ENCODE peak calls at places on chromosomes 12 and 14, in seven cellular contexts. R, I, E, C, V, W and N are unnamed samples.

GRCh38 chr14:69873877-69874780 is 5.1 kb upstream of the SMOC1 start:
- DNase-seq in V (peak), I (peak), E (no peak), W (no peak), R (no peak), C (no peak), N (no peak)

GRCh38 chr12:130339946-130340345 is 2.3 kb downstream of the PIWIL1 start:
- DNase-seq in C (no peak), W (no peak), R (no peak), V (no peak), I (no peak), E (no peak), N (no peak)

GRCh38 chr12:22126758-22127157 is 80.7 kb downstream of the CMAS start:
- DNase-seq in E (no peak), R (no peak), W (no peak), I (no peak), C (no peak), V (no peak), N (no peak)

GRCh38 chr14:68599896-68600620 is 192.8 kb downstream of the ZFP36L1 start:
- DNase-seq in E (no peak), W (no peak), R (no peak), I (no peak), C (no peak), V (no peak), N (no peak)

GRCh38 chr12:54373619-54374554 is 9.6 kb upstream of the GPR84 start:
- DNase-seq in I (no peak), E (no peak), R (no peak), W (no peak), V (no peak), C (no peak), N (no peak)

GRCh38 chr12:59620326-59620725 is 24.5 kb downstream of the SLC16A7 start:
- DNase-seq in E (no peak), R (no peak), I (peak), C (no peak), V (no peak), W (no peak), N (no peak)

GRCh38 chr14:61503167-61503801 is 181.9 kb downstream of the PRKCH start:
- DNase-seq in C (no peak), V (peak), W (no peak), I (no peak), R (no peak), E (no peak), N (no peak)

GRCh38 chr14:99688629-99689028 is 4.5 kb downstream of the CYP46A1 start:
- DNase-seq in V (no peak), I (no peak), E (no peak), C (no peak), R (no peak), W (no peak), N (no peak)

GRCh38 chr14:104956290-104956890 is 21.8 kb downstream of the AHNAK2 start:
- DNase-seq in C (no peak), V (no peak), R (no peak), I (no peak), E (no peak), W (no peak), N (no peak)

GRCh38 chr14:54722791-54723432 is 156.0 kb downstream of the SAMD4A start:
- DNase-seq in E (no peak), W (no peak), R (no peak), V (peak), C (no peak), I (peak), N (peak)
- TF ChIP-seq CTCF in E (no peak), W (no peak), R (no peak), V (peak), C (peak), I (peak), N (peak)

DNA sequence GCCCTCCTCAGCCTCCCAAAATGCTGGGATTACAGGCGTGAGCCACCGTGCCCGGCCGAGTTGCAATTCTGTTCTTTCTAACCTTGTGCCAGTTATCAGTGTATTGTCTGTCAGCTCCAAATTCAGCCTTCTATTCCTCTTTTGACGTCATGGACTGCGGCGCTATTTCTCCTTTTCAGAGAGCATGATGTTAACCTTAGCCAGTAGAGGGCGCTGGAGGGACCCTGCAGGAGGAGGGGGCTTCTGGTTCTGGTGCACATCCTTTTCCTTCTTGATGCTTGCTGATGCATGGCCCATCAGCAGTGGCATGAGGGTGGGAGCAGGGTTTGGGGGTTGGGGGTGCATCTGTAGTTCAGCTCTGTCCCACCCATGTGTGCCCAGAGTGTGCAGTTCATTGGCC is 179.3 kb upstream of the RMST start:
- DNase-seq in I (no peak), R (no peak), V (no peak), C (peak), W (no peak), E (no peak), N (no peak)
- TF ChIP-seq CTCF in I (no peak), R (no peak), V (no peak), C (peak), W (no peak), E (no peak), N (peak)

GRCh38 chr14:103002578-103003350 is 54.6 kb downstream of the CDC42BPB start:
- DNase-seq in V (no peak), C (no peak), R (no peak), I (no peak), E (no peak), W (no peak), N (no peak)
- TF ChIP-seq CTCF in V (no peak), C (peak), R (peak), I (no peak), E (no peak), W (no peak), N (no peak)

GRCh38 chr12:116533343-116534248 is 25.6 kb upstream of the MAP1LC3B2 start:
- DNase-seq in R (peak), E (peak), I (peak), V (peak), C (peak), W (peak), N (peak)
- TF ChIP-seq CTCF in R (no peak), E (no peak), I (no peak), V (no peak), C (no peak), W (no peak), N (no peak)

GRCh38 chr12:74849801-74850200 is 312.2 kb downstream of the ATXN7L3B start:
- DNase-seq in E (no peak), V (no peak), I (peak), C (no peak), R (no peak), W (no peak), N (no peak)
- TF ChIP-seq CTCF in E (peak), V (no peak), I (no peak), C (peak), R (no peak), W (no peak), N (no peak)

GRCh38 chr12:57145460-57146059 is 1.9 kb downstream of the LRP1-AS start:
- DNase-seq in E (no peak), W (no peak), C (no peak), I (no peak), V (no peak), R (no peak), N (no peak)
- TF ChIP-seq CTCF in E (no peak), W (no peak), C (no peak), I (peak), V (no peak), R (no peak), N (no peak)

GRCh38 chr12:1591543-1591942 is 2.8 kb downstream of the FBXL14 start:
- DNase-seq in C (no peak), W (no peak), E (no peak), V (peak), R (no peak), I (no peak), N (no peak)

GRCh38 chr12:1592444-1593231 is 1.7 kb downstream of the FBXL14 start:
- DNase-seq in E (no peak), W (peak), R (peak), I (peak), V (peak), C (peak), N (peak)

GRCh38 chr12:1590083-1590979 is 4.0 kb downstream of the FBXL14 start:
- DNase-seq in W (no peak), V (peak), C (peak), E (no peak), I (peak), R (peak), N (no peak)

GRCh38 chr12:1593232-1594044 is 943 bp downstream of the FBXL14 start:
- DNase-seq in E (no peak), I (no peak), W (peak), R (no peak), V (no peak), C (peak), N (no peak)

GRCh38 chr12:1591029-1591428 is 3.4 kb downstream of the FBXL14 start:
- DNase-seq in V (no peak), I (peak), R (no peak), C (no peak), E (no peak), W (no peak), N (no peak)
- TF ChIP-seq CTCF in V (no peak), I (peak), R (no peak), C (no peak), E (peak), W (no peak), N (no peak)

GRCh38 chr14:50340945-50341344 is 28.8 kb downstream of the DMAC2L start:
- DNase-seq in C (peak), I (no peak), R (no peak), E (no peak), V (no peak), W (no peak), N (no peak)
- TF ChIP-seq CTCF in C (peak), I (no peak), R (peak), E (peak), V (no peak), W (no peak), N (peak)

DNA sequence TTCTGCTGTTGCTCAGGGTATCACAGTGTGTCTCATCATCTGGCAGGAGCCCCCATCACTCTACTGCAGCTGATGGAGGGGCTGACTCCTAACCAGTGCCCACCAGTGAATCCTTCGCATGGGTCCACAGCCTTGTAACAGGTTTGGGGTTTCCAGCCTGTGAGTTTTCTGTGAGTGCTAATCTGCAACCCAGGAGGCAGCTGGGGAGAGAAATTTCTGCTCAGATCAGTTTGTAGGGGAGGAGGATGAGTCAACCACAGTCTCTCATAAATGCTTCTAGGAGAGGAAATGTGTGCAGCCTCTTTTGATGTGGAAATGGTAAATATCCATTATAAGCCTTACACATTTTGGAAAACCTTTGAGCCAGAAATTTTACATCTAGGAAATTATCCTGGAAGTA is 871.3 kb downstream of the AACS start:
- DNase-seq in W (no peak), E (no peak), V (no peak), C (no peak), R (no peak), I (no peak), N (no peak)
- TF ChIP-seq CTCF in W (no peak), E (no peak), V (no peak), C (no peak), R (no peak), I (no peak), N (no peak)

GRCh38 chr12:95718001-95718400 is 72.6 kb downstream of the NTN4 start:
- DNase-seq in E (no peak), I (no peak), R (no peak), C (no peak), V (peak), W (no peak), N (no peak)

GRCh38 chr12:95723693-95724384 is 66.7 kb downstream of the NTN4 start:
- DNase-seq in R (no peak), W (no peak), E (no peak), I (no peak), V (no peak), C (no peak), N (no peak)

GRCh38 chr12:95718772-95719171 is 71.8 kb downstream of the NTN4 start:
- DNase-seq in I (no peak), E (no peak), W (no peak), C (no peak), R (no peak), V (no peak), N (no peak)

GRCh38 chr12:95724767-95725166 is 65.8 kb downstream of the NTN4 start:
- DNase-seq in C (no peak), V (no peak), I (no peak), E (no peak), R (no peak), W (no peak), N (no peak)

DNA sequence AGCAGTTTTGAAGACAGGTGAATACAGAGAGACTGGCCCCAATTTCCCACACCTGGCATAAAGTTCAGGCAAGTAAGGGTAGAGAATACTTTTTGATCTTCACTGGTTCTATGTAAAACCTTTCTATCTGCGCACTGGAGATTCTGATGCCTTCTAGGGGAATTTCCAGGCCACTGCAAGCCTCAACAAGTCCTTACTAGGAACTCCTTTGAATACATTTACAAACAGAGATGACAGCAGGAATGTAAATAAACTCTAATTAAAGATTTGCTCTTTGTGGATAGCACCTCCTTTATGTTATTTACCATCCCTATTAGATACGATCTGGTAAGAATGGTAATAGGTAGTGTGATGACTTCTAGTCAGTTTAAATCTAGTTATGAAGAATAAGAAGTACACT is 69.2 kb downstream of the NTN4 start:
- DNase-seq in V (no peak), E (no peak), C (no peak), W (no peak), R (peak), I (no peak), N (no peak)
- TF ChIP-seq CTCF in V (no peak), E (peak), C (peak), W (no peak), R (peak), I (peak), N (no peak)